ENCODE peak calls at places on chromosomes 11 and 22, in eight cellular contexts. E, Q, K, J, X, Z, H and N are unnamed samples.

GRCh38 chr11:7571640-7572000 is 57.8 kb downstream of the PPFIBP2 start:
- DNase-seq in H (no peak), K (no peak), J (peak), E (peak), Q (no peak), X (peak), Z (peak), N (peak)

GRCh38 chr11:64276653-64277431 is 7.6 kb downstream of the BAD start:
- DNase-seq in Z (no peak), H (no peak), K (no peak), E (peak), J (no peak), Q (no peak), X (no peak), N (no peak)

GRCh38 chr11:75654314-75654713 is 14.5 kb downstream of the MAP6 start:
- DNase-seq in H (no peak), K (peak), Z (peak), Q (no peak), E (peak), J (peak), X (no peak), N (no peak)

GRCh38 chr22:42001127-42001526 is 2.5 kb downstream of the WBP2NL start:
- DNase-seq in J (no peak), E (peak), K (no peak), X (no peak), H (no peak), Z (no peak), Q (no peak), N (peak)

GRCh38 chr22:39646614-39647210 is 76.2 kb downstream of the CACNA1I start:
- DNase-seq in E (no peak), X (no peak), Q (no peak), K (no peak), J (no peak), H (no peak), Z (no peak), N (no peak)

GRCh38 chr11:9955387-9955786 is 291.5 kb downstream of the SWAP70 start:
- DNase-seq in X (no peak), Q (no peak), E (no peak), K (no peak), H (no peak), Z (no peak), J (no peak), N (no peak)

GRCh38 chr11:79382301-79382700 is 58.5 kb downstream of the TENM4 start:
- DNase-seq in J (no peak), Q (no peak), X (no peak), K (no peak), E (no peak), H (no peak), Z (no peak), N (no peak)

GRCh38 chr11:114102993-114103896 is 43.7 kb downstream of the ZBTB16 start:
- DNase-seq in K (no peak), Q (no peak), J (no peak), E (no peak), H (no peak), Z (no peak), X (no peak), N (no peak)

GRCh38 chr11:72519220-72519881 is 85.0 kb upstream of the CLPB start:
- DNase-seq in Q (no peak), E (peak), K (no peak), H (no peak), Z (peak), J (no peak), X (no peak), N (no peak)

GRCh38 chr11:6259638-6260019 is at the start of gene CCKBR:
- DNase-seq in Z (no peak), H (no peak), J (no peak), X (no peak), E (no peak), K (no peak), Q (no peak), N (no peak)

GRCh38 chr11:1744879-1745700 is 5.3 kb downstream of the IFITM10 start:
- DNase-seq in H (no peak), Q (no peak), K (no peak), Z (no peak), E (no peak), J (no peak), X (no peak), N (no peak)